ENCODE peak calls at places on chromosome 19, in eight cellular contexts. S, E, Z, A, G, O, I and R are unnamed samples.

GRCh38 chr19:10568444-10568825 is 344 bp downstream of the CDKN2D start:
- DNase-seq in S (no peak), E (no peak), Z (no peak), A (no peak), G (peak), O (peak), I (no peak), R (no peak)

GRCh38 chr19:35509018-35509652 is 4.3 kb downstream of the DMKN start:
- DNase-seq in S (peak), E (no peak), Z (no peak), A (no peak), G (peak), O (peak), I (no peak), R (no peak)

GRCh38 chr19:47755762-47756626 is 10.6 kb downstream of the NOP53 start:
- DNase-seq in S (no peak), E (no peak), Z (no peak), A (no peak), G (no peak), O (no peak), I (no peak), R (no peak)

GRCh38 chr19:409515-410242 is 732 bp upstream of the C2CD4C start:
- DNase-seq in S (no peak), E (no peak), Z (no peak), A (peak), G (no peak), O (no peak), I (no peak), R (no peak)

GRCh38 chr19:18488838-18489626 is 32.8 kb downstream of the ELL start:
- DNase-seq in S (no peak), E (peak), Z (no peak), A (no peak), G (peak), O (no peak), I (no peak), R (no peak)

GRCh38 chr19:43332058-43332922 is 21.2 kb upstream of the CD177 start:
- DNase-seq in S (no peak), E (no peak), Z (no peak), A (no peak), G (no peak), O (no peak), I (no peak), R (no peak)

GRCh38 chr19:19274716-19275115 is 1.6 kb upstream of the TM6SF2 start:
- DNase-seq in S (no peak), E (no peak), Z (no peak), A (no peak), G (no peak), O (no peak), I (no peak), R (no peak)

GRCh38 chr19:38786572-38787265 is 2.3 kb upstream of the LGALS7B start:
- DNase-seq in S (no peak), E (no peak), Z (no peak), A (no peak), G (no peak), O (no peak), I (no peak), R (no peak)

GRCh38 chr19:17337675-17338439 is 504 bp downstream of the GTPBP3 start:
- DNase-seq in S (no peak), E (no peak), Z (no peak), A (peak), G (no peak), O (peak), I (no peak), R (no peak)

GRCh38 chr19:32041681-32042292 is 303.6 kb upstream of the ZNF507 start:
- DNase-seq in S (no peak), E (no peak), Z (no peak), A (no peak), G (no peak), O (peak), I (peak), R (no peak)

GRCh38 chr19:58067240-58067912 is 8.3 kb downstream of the ZNF135 start:
- DNase-seq in S (no peak), E (no peak), Z (no peak), A (no peak), G (no peak), O (no peak), I (no peak), R (no peak)